ENCODE peak calls at places on chromosomes 4 and X, in seven cellular contexts. One of them, this sample, is unnamed.

GRCh38 chr4:128866281-128866680 is 56.8 kb downstream of the JADE1 start:
- DNase-seq in NB4: no peak
- DNase-seq in coronary artery: no peak
- DNase-seq in stomach: no peak
- DNase-seq in fibroblast of the aortic adventitia: no peak
- DNase-seq in AG10803: no peak
- DNase-seq in astrocyte of the cerebellum: no peak
- DNase-seq in this sample: no peak

GRCh38 chrX:132059973-132060540 is 37.0 kb downstream of the STK26 start:
- DNase-seq in NB4: no peak
- DNase-seq in coronary artery: no peak
- DNase-seq in stomach: no peak
- DNase-seq in fibroblast of the aortic adventitia: no peak
- DNase-seq in AG10803: no peak
- DNase-seq in astrocyte of the cerebellum: no peak
- DNase-seq in this sample: no peak

GRCh38 chr4:1767770-1768366 is 25.2 kb upstream of the FGFR3 start:
- DNase-seq in NB4: peak
- DNase-seq in coronary artery: no peak
- DNase-seq in stomach: peak
- DNase-seq in fibroblast of the aortic adventitia: peak
- DNase-seq in AG10803: peak
- DNase-seq in astrocyte of the cerebellum: no peak
- DNase-seq in this sample: no peak

GRCh38 chrX:108415146-108415545 is 23.1 kb downstream of the COL4A6 start:
- DNase-seq in NB4: no peak
- DNase-seq in coronary artery: no peak
- DNase-seq in stomach: no peak
- DNase-seq in fibroblast of the aortic adventitia: no peak
- DNase-seq in AG10803: no peak
- DNase-seq in astrocyte of the cerebellum: no peak
- DNase-seq in this sample: no peak

GRCh38 chr4:80454561-80454960 is 119.0 kb downstream of the CFAP299 start:
- DNase-seq in NB4: no peak
- DNase-seq in coronary artery: no peak
- DNase-seq in stomach: no peak
- DNase-seq in fibroblast of the aortic adventitia: no peak
- DNase-seq in AG10803: no peak
- DNase-seq in astrocyte of the cerebellum: no peak
- DNase-seq in this sample: no peak

GRCh38 chr4:2767705-2768074 is 11.6 kb upstream of the TNIP2 start:
- DNase-seq in NB4: no peak
- DNase-seq in coronary artery: peak
- DNase-seq in stomach: no peak
- DNase-seq in fibroblast of the aortic adventitia: no peak
- DNase-seq in AG10803: no peak
- DNase-seq in astrocyte of the cerebellum: no peak
- DNase-seq in this sample: no peak

GRCh38 chrX:123424546-123424945 is 240.5 kb downstream of the GRIA3 start:
- DNase-seq in NB4: no peak
- DNase-seq in coronary artery: no peak
- DNase-seq in stomach: no peak
- DNase-seq in fibroblast of the aortic adventitia: peak
- DNase-seq in AG10803: peak
- DNase-seq in astrocyte of the cerebellum: peak
- DNase-seq in this sample: peak

GRCh38 chrX:37712458-37712857 is 26.9 kb downstream of the XK start:
- DNase-seq in NB4: no peak
- DNase-seq in coronary artery: no peak
- DNase-seq in stomach: no peak
- DNase-seq in fibroblast of the aortic adventitia: peak
- DNase-seq in AG10803: no peak
- DNase-seq in astrocyte of the cerebellum: no peak
- DNase-seq in this sample: no peak

GRCh38 chr4:11623726-11624037 is 195.0 kb upstream of the HS3ST1 start:
- DNase-seq in NB4: peak
- DNase-seq in coronary artery: no peak
- DNase-seq in stomach: peak
- DNase-seq in fibroblast of the aortic adventitia: peak
- DNase-seq in AG10803: no peak
- DNase-seq in astrocyte of the cerebellum: no peak
- DNase-seq in this sample: no peak

GRCh38 chr4:73673286-73673685 is 53.0 kb upstream of the RASSF6 start:
- DNase-seq in NB4: no peak
- DNase-seq in coronary artery: no peak
- DNase-seq in stomach: no peak
- DNase-seq in fibroblast of the aortic adventitia: no peak
- DNase-seq in AG10803: no peak
- DNase-seq in astrocyte of the cerebellum: no peak
- DNase-seq in this sample: peak

GRCh38 chr4:151957163-151957562 is 196.4 kb upstream of the GATB start:
- DNase-seq in NB4: no peak
- DNase-seq in coronary artery: no peak
- DNase-seq in stomach: no peak
- DNase-seq in fibroblast of the aortic adventitia: peak
- DNase-seq in AG10803: peak
- DNase-seq in astrocyte of the cerebellum: peak
- DNase-seq in this sample: no peak

GRCh38 chrX:65072590-65072989 is 96.3 kb upstream of the ZC4H2 start:
- DNase-seq in NB4: no peak
- DNase-seq in coronary artery: no peak
- DNase-seq in stomach: no peak
- DNase-seq in fibroblast of the aortic adventitia: no peak
- DNase-seq in AG10803: no peak
- DNase-seq in astrocyte of the cerebellum: no peak
- DNase-seq in this sample: no peak

GRCh38 chr4:118968006-118968405 is 79.4 kb downstream of the SYNPO2 start:
- DNase-seq in NB4: peak
- DNase-seq in coronary artery: peak
- DNase-seq in stomach: peak
- DNase-seq in fibroblast of the aortic adventitia: peak
- DNase-seq in AG10803: peak
- DNase-seq in astrocyte of the cerebellum: peak
- DNase-seq in this sample: peak

GRCh38 chrX:21374163-21374993 is at the start of gene CNKSR2:
- DNase-seq in NB4: peak
- DNase-seq in coronary artery: no peak
- DNase-seq in stomach: peak
- DNase-seq in fibroblast of the aortic adventitia: peak
- DNase-seq in AG10803: no peak
- DNase-seq in astrocyte of the cerebellum: no peak
- DNase-seq in this sample: no peak

GRCh38 chrX:86002076-86002896 is 45.1 kb downstream of the CHM start:
- DNase-seq in NB4: peak
- DNase-seq in coronary artery: no peak
- DNase-seq in stomach: peak
- DNase-seq in fibroblast of the aortic adventitia: peak
- DNase-seq in AG10803: peak
- DNase-seq in astrocyte of the cerebellum: peak
- DNase-seq in this sample: no peak

GRCh38 chrX:111407948-111408347 is 4.0 kb downstream of the DCX start:
- DNase-seq in NB4: no peak
- DNase-seq in coronary artery: no peak
- DNase-seq in stomach: no peak
- DNase-seq in fibroblast of the aortic adventitia: no peak
- DNase-seq in AG10803: no peak
- DNase-seq in astrocyte of the cerebellum: no peak
- DNase-seq in this sample: no peak

GRCh38 chr4:106210021-106210420 is 106.0 kb downstream of the TBCK start:
- DNase-seq in NB4: no peak
- DNase-seq in coronary artery: no peak
- DNase-seq in stomach: no peak
- DNase-seq in fibroblast of the aortic adventitia: no peak
- DNase-seq in AG10803: no peak
- DNase-seq in astrocyte of the cerebellum: no peak
- DNase-seq in this sample: no peak

GRCh38 chr4:20901851-20902250 is 201.6 kb downstream of the PACRGL start:
- DNase-seq in NB4: no peak
- DNase-seq in coronary artery: no peak
- DNase-seq in stomach: no peak
- DNase-seq in fibroblast of the aortic adventitia: no peak
- DNase-seq in AG10803: no peak
- DNase-seq in astrocyte of the cerebellum: no peak
- DNase-seq in this sample: no peak

DNA sequence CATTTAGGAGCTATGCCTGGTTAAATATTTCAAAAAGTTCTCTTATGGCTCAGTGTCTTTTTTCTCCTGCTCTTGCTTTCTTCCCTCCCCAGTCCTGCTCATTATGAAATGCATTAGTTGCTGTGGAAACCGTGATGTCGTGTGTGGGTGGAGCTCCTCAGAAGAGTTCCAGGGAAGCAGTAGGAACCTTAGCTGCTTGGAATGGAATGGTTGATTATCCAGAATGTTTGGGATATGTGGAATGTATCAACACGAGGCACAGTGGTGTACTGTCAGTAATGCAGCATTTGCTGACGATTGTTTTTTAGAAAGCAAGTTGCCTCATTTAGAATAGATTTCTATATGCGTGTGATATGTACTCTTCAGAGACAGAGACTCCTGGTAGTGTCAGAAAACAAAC is 333.2 kb downstream of the ARHGAP10 start:
- DNase-seq in NB4: no peak
- DNase-seq in coronary artery: no peak
- DNase-seq in stomach: no peak
- DNase-seq in fibroblast of the aortic adventitia: peak
- DNase-seq in AG10803: peak
- DNase-seq in astrocyte of the cerebellum: no peak
- DNase-seq in this sample: peak
- TF ChIP-seq CTCF in NB4: no peak
- TF ChIP-seq CTCF in coronary artery: no peak
- TF ChIP-seq CTCF in stomach: no peak
- TF ChIP-seq CTCF in fibroblast of the aortic adventitia: no peak
- TF ChIP-seq CTCF in AG10803: no peak
- TF ChIP-seq CTCF in astrocyte of the cerebellum: no peak
- TF ChIP-seq CTCF in this sample: no peak

GRCh38 chr4:187174749-187175148 is 451.1 kb upstream of the FAT1 start:
- DNase-seq in NB4: no peak
- DNase-seq in coronary artery: no peak
- DNase-seq in stomach: no peak
- DNase-seq in fibroblast of the aortic adventitia: no peak
- DNase-seq in AG10803: no peak
- DNase-seq in astrocyte of the cerebellum: no peak
- DNase-seq in this sample: no peak

GRCh38 chr4:187172340-187172761 is 448.7 kb upstream of the FAT1 start:
- DNase-seq in NB4: no peak
- DNase-seq in coronary artery: no peak
- DNase-seq in stomach: no peak
- DNase-seq in fibroblast of the aortic adventitia: peak
- DNase-seq in AG10803: peak
- DNase-seq in astrocyte of the cerebellum: no peak
- DNase-seq in this sample: no peak

GRCh38 chr4:187176261-187176910 is 452.7 kb upstream of the FAT1 start:
- DNase-seq in NB4: no peak
- DNase-seq in coronary artery: no peak
- DNase-seq in stomach: no peak
- DNase-seq in fibroblast of the aortic adventitia: no peak
- DNase-seq in AG10803: no peak
- DNase-seq in astrocyte of the cerebellum: no peak
- DNase-seq in this sample: no peak

GRCh38 chr4:187175197-187175596 is 451.5 kb upstream of the FAT1 start:
- DNase-seq in NB4: no peak
- DNase-seq in coronary artery: no peak
- DNase-seq in stomach: no peak
- DNase-seq in fibroblast of the aortic adventitia: no peak
- DNase-seq in AG10803: no peak
- DNase-seq in astrocyte of the cerebellum: no peak
- DNase-seq in this sample: no peak

GRCh38 chr4:187171731-187172339 is 448.2 kb upstream of the FAT1 start:
- DNase-seq in NB4: no peak
- DNase-seq in coronary artery: no peak
- DNase-seq in stomach: no peak
- DNase-seq in fibroblast of the aortic adventitia: no peak
- DNase-seq in AG10803: peak
- DNase-seq in astrocyte of the cerebellum: no peak
- DNase-seq in this sample: no peak
- H3K4me3 ChIP-seq in NB4: no peak
- H3K4me3 ChIP-seq in coronary artery: no peak
- H3K4me3 ChIP-seq in stomach: no peak
- H3K4me3 ChIP-seq in fibroblast of the aortic adventitia: no peak
- H3K4me3 ChIP-seq in AG10803: peak
- H3K4me3 ChIP-seq in astrocyte of the cerebellum: no peak
- H3K4me3 ChIP-seq in this sample: no peak

GRCh38 chr4:83964996-83965541 is 429.2 kb downstream of the GPAT3 start:
- DNase-seq in NB4: peak
- DNase-seq in coronary artery: no peak
- DNase-seq in stomach: no peak
- DNase-seq in fibroblast of the aortic adventitia: peak
- DNase-seq in AG10803: peak
- DNase-seq in astrocyte of the cerebellum: no peak
- DNase-seq in this sample: no peak

GRCh38 chr4:83959160-83959559 is 423.3 kb downstream of the GPAT3 start:
- DNase-seq in NB4: no peak
- DNase-seq in coronary artery: no peak
- DNase-seq in stomach: no peak
- DNase-seq in fibroblast of the aortic adventitia: no peak
- DNase-seq in AG10803: no peak
- DNase-seq in astrocyte of the cerebellum: no peak
- DNase-seq in this sample: no peak

GRCh38 chr4:83962492-83962891 is 426.6 kb downstream of the GPAT3 start:
- DNase-seq in NB4: no peak
- DNase-seq in coronary artery: no peak
- DNase-seq in stomach: no peak
- DNase-seq in fibroblast of the aortic adventitia: no peak
- DNase-seq in AG10803: no peak
- DNase-seq in astrocyte of the cerebellum: no peak
- DNase-seq in this sample: no peak

DNA sequence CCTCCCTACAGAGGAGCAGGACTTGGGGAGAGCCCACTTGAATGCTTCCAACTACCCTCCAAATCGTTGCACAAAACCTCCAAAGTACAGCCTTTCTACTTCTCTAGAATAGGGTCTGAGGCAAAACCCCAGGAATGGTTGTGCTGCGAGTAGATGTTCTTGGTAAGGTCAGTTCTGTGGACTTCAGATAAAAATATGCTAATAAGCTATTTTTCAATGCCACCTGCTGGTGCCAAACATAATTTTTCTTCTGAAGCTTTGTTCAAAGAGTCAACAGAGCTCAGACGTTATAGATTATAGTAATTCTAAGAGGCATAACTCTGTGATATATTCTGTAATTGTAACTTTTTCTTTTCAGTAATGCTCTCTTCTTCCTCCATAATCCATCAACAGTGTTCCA is 425.7 kb downstream of the GPAT3 start:
- DNase-seq in NB4: peak
- DNase-seq in coronary artery: no peak
- DNase-seq in stomach: no peak
- DNase-seq in fibroblast of the aortic adventitia: peak
- DNase-seq in AG10803: peak
- DNase-seq in astrocyte of the cerebellum: no peak
- DNase-seq in this sample: no peak
- TF ChIP-seq CTCF in NB4: no peak
- TF ChIP-seq CTCF in coronary artery: no peak
- TF ChIP-seq CTCF in stomach: no peak
- TF ChIP-seq CTCF in fibroblast of the aortic adventitia: peak
- TF ChIP-seq CTCF in AG10803: peak
- TF ChIP-seq CTCF in astrocyte of the cerebellum: no peak
- TF ChIP-seq CTCF in this sample: peak

DNA sequence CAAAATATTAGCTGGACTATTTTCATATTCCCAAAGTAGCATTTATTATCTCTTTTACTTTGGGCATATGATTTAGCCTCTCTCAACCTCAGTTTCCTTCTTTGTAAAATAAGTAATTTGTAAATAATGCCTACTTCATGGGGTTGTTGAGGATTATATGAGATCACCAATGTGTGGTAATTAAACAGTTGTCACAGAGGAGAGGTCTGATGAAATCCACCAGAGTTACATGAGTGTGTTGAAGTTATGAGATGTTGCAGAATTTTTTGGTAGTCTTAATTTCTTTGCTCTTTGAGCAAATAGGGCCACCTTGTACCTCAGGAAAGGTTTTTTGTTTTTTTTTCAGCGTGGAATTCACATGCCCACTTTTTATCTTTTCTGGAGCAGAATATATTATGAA is 1.4 kb downstream of the COX7B start:
- DNase-seq in NB4: peak
- DNase-seq in coronary artery: no peak
- DNase-seq in stomach: no peak
- DNase-seq in fibroblast of the aortic adventitia: no peak
- DNase-seq in AG10803: peak
- DNase-seq in astrocyte of the cerebellum: no peak
- DNase-seq in this sample: no peak
- H3K4me3 ChIP-seq in NB4: peak
- H3K4me3 ChIP-seq in coronary artery: peak
- H3K4me3 ChIP-seq in stomach: peak
- H3K4me3 ChIP-seq in fibroblast of the aortic adventitia: peak
- H3K4me3 ChIP-seq in AG10803: peak
- H3K4me3 ChIP-seq in astrocyte of the cerebellum: peak
- H3K4me3 ChIP-seq in this sample: peak